ENCODE peak calls at places on chromosomes 7 and 10, in five cellular contexts. M is cardiac fibroblast, H is fibroblast of lung, S is Peyer's patch, Y is GM12865. Q is an unnamed sample.

GRCh38 chr7:152200395-152200794 is 174.9 kb downstream of the GALNT11 start:
- DNase-seq in M (no peak), H (no peak), S (no peak), Y (no peak), Q (no peak)

GRCh38 chr7:68235937-68236336 is 1239.3 kb downstream of the TYW1 start:
- DNase-seq in M (no peak), H (peak), S (no peak), Y (no peak), Q (no peak)

GRCh38 chr10:82925547-82925946 is 1050.6 kb downstream of the NRG3 start:
- DNase-seq in M (peak), H (peak), S (no peak), Y (peak), Q (no peak)

GRCh38 chr10:37572206-37572605 is 285.2 kb downstream of the ZNF248 start:
- DNase-seq in M (no peak), H (no peak), S (no peak), Y (no peak), Q (no peak)

GRCh38 chr7:116741625-116742316 is 69.8 kb downstream of the MET start:
- DNase-seq in M (no peak), H (peak), S (no peak), Y (no peak), Q (no peak)

GRCh38 chr7:34354906-34355305 is 303.1 kb upstream of the NPSR1 start:
- DNase-seq in M (peak), H (peak), S (no peak), Y (no peak), Q (no peak)

GRCh38 chr7:31835471-31835870 is 148.5 kb downstream of the PPP1R17 start:
- DNase-seq in M (no peak), H (no peak), S (no peak), Y (no peak), Q (no peak)

GRCh38 chr7:15600298-15600697 is 38.5 kb upstream of the AGMO start:
- DNase-seq in M (no peak), H (no peak), S (no peak), Y (no peak), Q (no peak)

GRCh38 chr10:70267161-70267933 is 16.5 kb downstream of the NPFFR1 start:
- DNase-seq in M (peak), H (peak), S (no peak), Y (peak), Q (peak)
- TF ChIP-seq CTCF in M (peak), H (no peak), S (no peak), Y (peak), Q (no peak)

GRCh38 chr10:2938869-2939268 is 128.5 kb upstream of the PFKP start:
- DNase-seq in M (peak), H (peak), S (no peak), Y (no peak), Q (no peak)
- TF ChIP-seq CTCF in M (no peak), H (peak), S (no peak), Y (no peak), Q (no peak)

GRCh38 chr10:30433779-30434272 is at the start of gene MAP3K8:
- DNase-seq in M (peak), H (peak), S (peak), Y (peak), Q (peak)
- TF ChIP-seq CTCF in M (no peak), H (no peak), S (no peak), Y (no peak), Q (no peak)

DNA sequence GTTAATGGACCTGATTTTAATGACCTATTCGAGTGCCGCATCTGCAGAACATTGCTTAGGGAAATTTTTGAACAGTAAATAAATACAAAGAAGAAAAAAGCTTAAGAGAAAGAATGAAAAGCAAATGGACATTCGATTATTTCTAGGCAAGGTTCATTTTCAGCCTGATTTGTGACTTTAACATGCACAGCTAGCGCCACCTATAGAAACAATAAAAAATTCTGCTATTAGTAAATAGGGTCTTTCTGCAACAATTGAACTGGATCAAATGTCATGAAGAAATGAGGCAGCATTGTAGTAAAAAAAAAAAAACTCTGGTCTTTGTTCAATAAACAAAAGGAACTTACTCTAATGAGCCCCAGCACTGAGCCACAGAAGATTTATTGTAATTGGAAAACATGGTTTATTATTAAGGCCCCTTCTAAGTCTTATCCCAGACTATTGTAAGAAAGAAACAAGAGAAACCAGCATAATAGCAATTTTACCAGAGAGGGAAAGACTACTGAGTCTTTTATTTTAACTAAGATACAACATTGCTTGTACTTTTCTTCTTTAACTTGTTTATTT is 41.4 kb upstream of the GHITM start:
- DNase-seq in M (peak), H (peak), S (no peak), Y (peak), Q (no peak)
- TF ChIP-seq CTCF in M (peak), H (peak), S (no peak), Y (peak), Q (peak)

GRCh38 chr7:2651336-2651735 is 19.6 kb downstream of the TTYH3 start:
- DNase-seq in M (peak), H (no peak), S (no peak), Y (no peak), Q (no peak)
- TF ChIP-seq CTCF in M (no peak), H (no peak), S (no peak), Y (no peak), Q (no peak)

GRCh38 chr7:81244213-81244612 is 325.4 kb upstream of the SEMA3C start:
- DNase-seq in M (peak), H (no peak), S (no peak), Y (no peak), Q (no peak)
- TF ChIP-seq CTCF in M (no peak), H (no peak), S (no peak), Y (no peak), Q (no peak)

GRCh38 chr10:52653510-52653909 is 119.1 kb downstream of the MBL2 start:
- DNase-seq in M (no peak), H (no peak), S (no peak), Y (no peak), Q (no peak)
- TF ChIP-seq CTCF in M (no peak), H (no peak), S (no peak), Y (no peak), Q (no peak)

GRCh38 chr7:100159099-100159623 is 638 bp upstream of the TRAPPC14 start:
- DNase-seq in M (peak), H (no peak), S (no peak), Y (no peak), Q (no peak)
- TF ChIP-seq CTCF in M (no peak), H (no peak), S (no peak), Y (peak), Q (no peak)